ENCODE peak calls at places on chromosomes 13 and 19, in nine cellular contexts. One of them, this sample, is unnamed.

GRCh38 chr19:45782820-45783785 is 813 bp upstream of the DMPK start:
- DNase-seq in MV-4-11: no peak
- DNase-seq in HFFc6: peak; percentile 82
- DNase-seq in G401: no peak
- DNase-seq in Right ventricle myocardium superior: peak; percentile 89
- DNase-seq in LNCaP clone FGC: no peak
- DNase-seq in colonic mucosa: no peak
- DNase-seq in activated T-cell treated with anti-CD3 and anti-CD28 coated beads, Interleukin-2, amount 50 U/mL, for 72 hours: no peak
- DNase-seq in ecto neural progenitor cell: peak; percentile 51
- DNase-seq in this sample: no peak

GRCh38 chr13:93039131-93039530 is 187.5 kb upstream of the GPC6 start:
- DNase-seq in MV-4-11: no peak
- DNase-seq in HFFc6: no peak
- DNase-seq in G401: no peak
- DNase-seq in Right ventricle myocardium superior: no peak
- DNase-seq in LNCaP clone FGC: no peak
- DNase-seq in colonic mucosa: no peak
- DNase-seq in activated T-cell treated with anti-CD3 and anti-CD28 coated beads, Interleukin-2, amount 50 U/mL, for 72 hours: no peak
- DNase-seq in ecto neural progenitor cell: no peak
- DNase-seq in this sample: no peak

GRCh38 chr19:9934132-9934950 is 2.0 kb downstream of the OLFM2 start:
- DNase-seq in MV-4-11: peak; percentile 60
- DNase-seq in HFFc6: peak; percentile 45
- DNase-seq in G401: peak; percentile 42
- DNase-seq in Right ventricle myocardium superior: peak; percentile 79
- DNase-seq in LNCaP clone FGC: no peak
- DNase-seq in colonic mucosa: peak; percentile 81
- DNase-seq in activated T-cell treated with anti-CD3 and anti-CD28 coated beads, Interleukin-2, amount 50 U/mL, for 72 hours: peak; percentile 91
- DNase-seq in ecto neural progenitor cell: peak; percentile 94
- DNase-seq in this sample: peak; percentile 74

GRCh38 chr19:13095934-13096890 is 6.4 kb downstream of the LYL1 start:
- DNase-seq in MV-4-11: peak; percentile 47
- DNase-seq in HFFc6: no peak
- DNase-seq in G401: no peak
- DNase-seq in Right ventricle myocardium superior: no peak
- DNase-seq in LNCaP clone FGC: no peak
- DNase-seq in colonic mucosa: no peak
- DNase-seq in activated T-cell treated with anti-CD3 and anti-CD28 coated beads, Interleukin-2, amount 50 U/mL, for 72 hours: no peak
- DNase-seq in ecto neural progenitor cell: peak; percentile 83
- DNase-seq in this sample: no peak

GRCh38 chr19:53634768-53635167 is 3.0 kb downstream of the DPRX start:
- DNase-seq in MV-4-11: no peak
- DNase-seq in HFFc6: no peak
- DNase-seq in G401: no peak
- DNase-seq in Right ventricle myocardium superior: no peak
- DNase-seq in LNCaP clone FGC: no peak
- DNase-seq in colonic mucosa: no peak
- DNase-seq in activated T-cell treated with anti-CD3 and anti-CD28 coated beads, Interleukin-2, amount 50 U/mL, for 72 hours: no peak
- DNase-seq in ecto neural progenitor cell: no peak
- DNase-seq in this sample: no peak

GRCh38 chr19:15173746-15174404 is 26.9 kb downstream of the NOTCH3 start:
- DNase-seq in MV-4-11: peak; percentile 76
- DNase-seq in HFFc6: peak; percentile 20
- DNase-seq in G401: no peak
- DNase-seq in Right ventricle myocardium superior: no peak
- DNase-seq in LNCaP clone FGC: no peak
- DNase-seq in colonic mucosa: no peak
- DNase-seq in activated T-cell treated with anti-CD3 and anti-CD28 coated beads, Interleukin-2, amount 50 U/mL, for 72 hours: peak; percentile 11
- DNase-seq in ecto neural progenitor cell: no peak
- DNase-seq in this sample: no peak

GRCh38 chr19:39352549-39353285 is 10.5 kb downstream of the SAMD4B start:
- DNase-seq in MV-4-11: no peak
- DNase-seq in HFFc6: no peak
- DNase-seq in G401: no peak
- DNase-seq in Right ventricle myocardium superior: no peak
- DNase-seq in LNCaP clone FGC: no peak
- DNase-seq in colonic mucosa: no peak
- DNase-seq in activated T-cell treated with anti-CD3 and anti-CD28 coated beads, Interleukin-2, amount 50 U/mL, for 72 hours: no peak
- DNase-seq in ecto neural progenitor cell: no peak
- DNase-seq in this sample: no peak

GRCh38 chr13:113400621-113401451 is 36.9 kb upstream of the GRTP1 start:
- DNase-seq in MV-4-11: peak; percentile 63
- DNase-seq in HFFc6: no peak
- DNase-seq in G401: peak; percentile 95
- DNase-seq in Right ventricle myocardium superior: peak; percentile 82
- DNase-seq in LNCaP clone FGC: no peak
- DNase-seq in colonic mucosa: no peak
- DNase-seq in activated T-cell treated with anti-CD3 and anti-CD28 coated beads, Interleukin-2, amount 50 U/mL, for 72 hours: no peak
- DNase-seq in ecto neural progenitor cell: peak; percentile 44
- DNase-seq in this sample: no peak

GRCh38 chr13:41416276-41416675 is 41.1 kb upstream of the RGCC start:
- DNase-seq in MV-4-11: no peak
- DNase-seq in HFFc6: no peak
- DNase-seq in G401: no peak
- DNase-seq in Right ventricle myocardium superior: no peak
- DNase-seq in LNCaP clone FGC: no peak
- DNase-seq in colonic mucosa: no peak
- DNase-seq in activated T-cell treated with anti-CD3 and anti-CD28 coated beads, Interleukin-2, amount 50 U/mL, for 72 hours: no peak
- DNase-seq in ecto neural progenitor cell: no peak
- DNase-seq in this sample: no peak

GRCh38 chr19:13100871-13101589 is 1.6 kb downstream of the LYL1 start:
- DNase-seq in MV-4-11: no peak
- DNase-seq in HFFc6: no peak
- DNase-seq in G401: no peak
- DNase-seq in Right ventricle myocardium superior: no peak
- DNase-seq in LNCaP clone FGC: no peak
- DNase-seq in colonic mucosa: no peak
- DNase-seq in activated T-cell treated with anti-CD3 and anti-CD28 coated beads, Interleukin-2, amount 50 U/mL, for 72 hours: no peak
- DNase-seq in ecto neural progenitor cell: no peak
- DNase-seq in this sample: no peak

GRCh38 chr13:32178763-32179162 is 136.4 kb downstream of the ZAR1L start:
- DNase-seq in MV-4-11: no peak
- DNase-seq in HFFc6: no peak
- DNase-seq in G401: no peak
- DNase-seq in Right ventricle myocardium superior: no peak
- DNase-seq in LNCaP clone FGC: no peak
- DNase-seq in colonic mucosa: no peak
- DNase-seq in activated T-cell treated with anti-CD3 and anti-CD28 coated beads, Interleukin-2, amount 50 U/mL, for 72 hours: no peak
- DNase-seq in ecto neural progenitor cell: no peak
- DNase-seq in this sample: no peak

This sample was measured in mucosa of descending colon.